ENCODE peak calls at places on chromosomes 7 and 10, in six cellular contexts. H, B, A, X, Q and I are unnamed samples.

GRCh38 chr7:30804078-30804661 is 33.0 kb downstream of the MINDY4 start:
- DNase-seq in Q (no peak), H (no peak), X (no peak), B (peak; percentile 87), A (no peak), I (no peak)

GRCh38 chr7:47570649-47571050 is 11.3 kb downstream of the TNS3 start:
- DNase-seq in X (no peak), H (no peak), B (peak; percentile 95), A (no peak), Q (no peak), I (no peak)

GRCh38 chr10:15027741-15028140 is 16.0 kb upstream of the OLAH start:
- DNase-seq in A (no peak), Q (no peak), B (peak; percentile 31), X (no peak), H (no peak), I (no peak)

GRCh38 chr7:157679607-157680006 is 342.8 kb downstream of the DNAJB6 start:
- DNase-seq in B (no peak), H (peak; percentile 41), A (no peak), Q (no peak), X (no peak), I (no peak)

GRCh38 chr10:53765311-53765710 is 992.7 kb upstream of the MBL2 start:
- DNase-seq in B (peak; percentile 2), A (no peak), X (no peak), H (no peak), Q (no peak), I (no peak)

GRCh38 chr7:99459087-99459486 is 6.9 kb downstream of the ATP5MF start:
- DNase-seq in A (peak; percentile 11), X (no peak), H (peak; percentile 32), B (peak; percentile 22), Q (no peak), I (no peak)

GRCh38 chr10:83516788-83517187 is 622.5 kb upstream of the GHITM start:
- DNase-seq in X (no peak), Q (no peak), B (no peak), A (no peak), H (no peak), I (no peak)

GRCh38 chr10:126185666-126186447 is 202.4 kb downstream of the ADAM12 start:
- DNase-seq in B (no peak), H (no peak), Q (no peak), A (no peak), X (no peak), I (no peak)

GRCh38 chr7:10888861-10889260 is 84.8 kb upstream of the PHF14 start:
- DNase-seq in Q (no peak), X (no peak), H (no peak), A (no peak), B (no peak), I (no peak)

GRCh38 chr7:71131256-71131752 is 640 bp upstream of the GALNT17 start:
- DNase-seq in H (peak; percentile 93), A (peak; percentile 13), Q (peak; percentile 11), X (peak; percentile 67), B (no peak), I (peak; percentile 27)